ENCODE peak calls at places on chromosomes 16 and 17, in nine cellular contexts. R, Z, V, O, L, I, U, W and A are unnamed samples.

GRCh38 chr16:72530434-72530833 is 358.5 kb upstream of the PMFBP1 start:
- DNase-seq in I (no peak), L (no peak), R (no peak), Z (no peak), V (no peak), O (no peak), W (peak; percentile 7), U (no peak), A (no peak)

GRCh38 chr16:1261131-1261917 is 5.5 kb downstream of the TPSD1 start:
- DNase-seq in R (no peak), O (no peak), I (no peak), W (no peak), Z (no peak), V (no peak), L (no peak), U (no peak), A (no peak)

GRCh38 chr16:86874141-86874540 is 295.8 kb downstream of the FOXL1 start:
- DNase-seq in L (no peak), I (peak; percentile 75), U (no peak), V (peak; percentile 23), Z (no peak), W (peak; percentile 59), R (no peak), O (no peak), A (no peak)

GRCh38 chr16:88993006-88993787 is 16.2 kb upstream of the CBFA2T3 start:
- DNase-seq in Z (no peak), W (no peak), L (no peak), U (no peak), O (no peak), R (no peak), I (no peak), V (no peak), A (no peak)

GRCh38 chr17:32927724-32928526 is at the start of gene TMEM98:
- DNase-seq in U (no peak), L (no peak), W (peak; percentile 72), O (peak; percentile 77), R (no peak), I (peak; percentile 84), V (peak; percentile 13), Z (no peak), A (peak; percentile 60)

GRCh38 chr16:57115504-57116182 is 23.3 kb downstream of the CPNE2 start:
- DNase-seq in L (peak; percentile 68), W (peak; percentile 55), V (no peak), O (no peak), U (peak; percentile 45), Z (no peak), R (no peak), I (peak; percentile 80), A (no peak)

GRCh38 chr17:69593351-69593715 is 178.8 kb downstream of the MAP2K6 start:
- DNase-seq in R (no peak), V (no peak), W (no peak), U (no peak), O (no peak), L (no peak), I (no peak), Z (no peak), A (no peak)

GRCh38 chr17:17073627-17074521 is 31.6 kb downstream of the MPRIP start:
- DNase-seq in Z (no peak), V (no peak), O (peak; percentile 34), U (no peak), I (no peak), R (no peak), W (no peak), L (peak; percentile 38), A (no peak)

GRCh38 chr16:71479420-71479819 is 9.7 kb downstream of the ZNF19 start:
- DNase-seq in O (no peak), V (no peak), U (no peak), I (no peak), L (no peak), Z (no peak), R (no peak), W (peak; percentile 29), A (peak; percentile 10)

GRCh38 chr17:13321932-13322701 is 279.6 kb downstream of the HS3ST3A1 start:
- DNase-seq in L (no peak), Z (no peak), U (no peak), V (no peak), R (no peak), I (no peak), W (no peak), O (no peak), A (no peak)